ENCODE peak calls at places on chromosomes 4 and X, in seven cellular contexts. One of them, this sample, is unnamed.

GRCh38 chr4:35534946-35535345 is 709.4 kb downstream of the ARAP2 start:
- DNase-seq in ovary: no peak
- DNase-seq in SK-N-SH: no peak
- DNase-seq in tibial nerve: no peak
- DNase-seq in upper lobe of left lung: no peak
- DNase-seq in suprapubic skin: no peak
- DNase-seq in HepG2: no peak
- DNase-seq in this sample: no peak

GRCh38 chrX:24034485-24034884 is 7.5 kb upstream of the KLHL15 start:
- DNase-seq in ovary: no peak
- DNase-seq in SK-N-SH: no peak
- DNase-seq in tibial nerve: no peak
- DNase-seq in upper lobe of left lung: no peak
- DNase-seq in suprapubic skin: no peak
- DNase-seq in HepG2: no peak
- DNase-seq in this sample: no peak

GRCh38 chr4:26116057-26116456 is 202.0 kb downstream of the SMIM20 start:
- DNase-seq in ovary: no peak
- DNase-seq in SK-N-SH: no peak
- DNase-seq in tibial nerve: no peak
- DNase-seq in upper lobe of left lung: no peak
- DNase-seq in suprapubic skin: no peak
- DNase-seq in HepG2: no peak
- DNase-seq in this sample: no peak

GRCh38 chrX:54807524-54808108 is at the start of gene MAGED2:
- DNase-seq in ovary: peak; percentile 64
- DNase-seq in SK-N-SH: peak; percentile 62
- DNase-seq in tibial nerve: peak; percentile 13
- DNase-seq in upper lobe of left lung: no peak
- DNase-seq in suprapubic skin: no peak
- DNase-seq in HepG2: no peak
- DNase-seq in this sample: no peak

GRCh38 chrX:9562851-9563250 is 98.0 kb downstream of the TBL1X start:
- DNase-seq in ovary: no peak
- DNase-seq in SK-N-SH: no peak
- DNase-seq in tibial nerve: no peak
- DNase-seq in upper lobe of left lung: no peak
- DNase-seq in suprapubic skin: no peak
- DNase-seq in HepG2: peak; percentile 63
- DNase-seq in this sample: no peak

GRCh38 chrX:68180501-68181061 is 252.7 kb downstream of the OPHN1 start:
- DNase-seq in ovary: no peak
- DNase-seq in SK-N-SH: no peak
- DNase-seq in tibial nerve: no peak
- DNase-seq in upper lobe of left lung: no peak
- DNase-seq in suprapubic skin: no peak
- DNase-seq in HepG2: no peak
- DNase-seq in this sample: no peak

GRCh38 chr4:140635606-140636005 is 66.8 kb upstream of the UCP1 start:
- DNase-seq in ovary: no peak
- DNase-seq in SK-N-SH: no peak
- DNase-seq in tibial nerve: no peak
- DNase-seq in upper lobe of left lung: peak; percentile 55
- DNase-seq in suprapubic skin: no peak
- DNase-seq in HepG2: peak; percentile 77
- DNase-seq in this sample: no peak

GRCh38 chr4:103915224-103915869 is 195.6 kb upstream of the TACR3 start:
- DNase-seq in ovary: no peak
- DNase-seq in SK-N-SH: peak; percentile 6
- DNase-seq in tibial nerve: no peak
- DNase-seq in upper lobe of left lung: no peak
- DNase-seq in suprapubic skin: no peak
- DNase-seq in HepG2: peak; percentile 15
- DNase-seq in this sample: no peak

GRCh38 chr4:6891436-6892170 is 18.0 kb upstream of the TBC1D14 start:
- DNase-seq in ovary: no peak
- DNase-seq in SK-N-SH: no peak
- DNase-seq in tibial nerve: no peak
- DNase-seq in upper lobe of left lung: no peak
- DNase-seq in suprapubic skin: no peak
- DNase-seq in HepG2: no peak
- DNase-seq in this sample: no peak

GRCh38 chrX:1185556-1185955 is 26.9 kb downstream of the CRLF2 start:
- DNase-seq in ovary: no peak
- DNase-seq in SK-N-SH: no peak
- DNase-seq in tibial nerve: no peak
- DNase-seq in upper lobe of left lung: no peak
- DNase-seq in suprapubic skin: no peak
- DNase-seq in HepG2: no peak
- DNase-seq in this sample: peak; percentile 22

GRCh38 chr4:118994030-118994429 is 105.4 kb downstream of the SYNPO2 start:
- DNase-seq in ovary: peak; percentile 48
- DNase-seq in SK-N-SH: no peak
- DNase-seq in tibial nerve: no peak
- DNase-seq in upper lobe of left lung: no peak
- DNase-seq in suprapubic skin: no peak
- DNase-seq in HepG2: no peak
- DNase-seq in this sample: peak; percentile 90

GRCh38 chr4:102055805-102056204 is 265.3 kb downstream of the BANK1 start:
- DNase-seq in ovary: no peak
- DNase-seq in SK-N-SH: no peak
- DNase-seq in tibial nerve: no peak
- DNase-seq in upper lobe of left lung: no peak
- DNase-seq in suprapubic skin: no peak
- DNase-seq in HepG2: no peak
- DNase-seq in this sample: no peak

GRCh38 chr4:102061133-102061532 is 270.6 kb downstream of the BANK1 start:
- DNase-seq in ovary: no peak
- DNase-seq in SK-N-SH: no peak
- DNase-seq in tibial nerve: no peak
- DNase-seq in upper lobe of left lung: no peak
- DNase-seq in suprapubic skin: no peak
- DNase-seq in HepG2: no peak
- DNase-seq in this sample: no peak

GRCh38 chr4:102057122-102057521 is 266.6 kb downstream of the BANK1 start:
- DNase-seq in ovary: no peak
- DNase-seq in SK-N-SH: no peak
- DNase-seq in tibial nerve: no peak
- DNase-seq in upper lobe of left lung: no peak
- DNase-seq in suprapubic skin: no peak
- DNase-seq in HepG2: no peak
- DNase-seq in this sample: no peak
- TF ChIP-seq EP300 in ovary: no peak
- TF ChIP-seq EP300 in SK-N-SH: no peak
- TF ChIP-seq EP300 in tibial nerve: no peak
- TF ChIP-seq EP300 in upper lobe of left lung: no peak
- TF ChIP-seq EP300 in suprapubic skin: no peak
- TF ChIP-seq EP300 in HepG2: no peak
- TF ChIP-seq EP300 in this sample: no peak

GRCh38 chr4:185638548-185639301 is 103.4 kb upstream of the PDLIM3 start:
- DNase-seq in ovary: no peak
- DNase-seq in SK-N-SH: peak; percentile 71
- DNase-seq in tibial nerve: no peak
- DNase-seq in upper lobe of left lung: no peak
- DNase-seq in suprapubic skin: no peak
- DNase-seq in HepG2: no peak
- DNase-seq in this sample: no peak

GRCh38 chr4:185645403-185645802 is 110.1 kb upstream of the PDLIM3 start:
- DNase-seq in ovary: no peak
- DNase-seq in SK-N-SH: no peak
- DNase-seq in tibial nerve: no peak
- DNase-seq in upper lobe of left lung: no peak
- DNase-seq in suprapubic skin: no peak
- DNase-seq in HepG2: no peak
- DNase-seq in this sample: no peak

GRCh38 chr4:185640809-185641675 is 105.7 kb upstream of the PDLIM3 start:
- DNase-seq in ovary: no peak
- DNase-seq in SK-N-SH: peak; percentile 50
- DNase-seq in tibial nerve: no peak
- DNase-seq in upper lobe of left lung: no peak
- DNase-seq in suprapubic skin: no peak
- DNase-seq in HepG2: peak; percentile 76
- DNase-seq in this sample: no peak

GRCh38 chr4:185644408-185644807 is 109.1 kb upstream of the PDLIM3 start:
- DNase-seq in ovary: no peak
- DNase-seq in SK-N-SH: peak; percentile 58
- DNase-seq in tibial nerve: no peak
- DNase-seq in upper lobe of left lung: no peak
- DNase-seq in suprapubic skin: no peak
- DNase-seq in HepG2: no peak
- DNase-seq in this sample: no peak

GRCh38 chr4:185642907-185643306 is 107.6 kb upstream of the PDLIM3 start:
- DNase-seq in ovary: no peak
- DNase-seq in SK-N-SH: no peak
- DNase-seq in tibial nerve: no peak
- DNase-seq in upper lobe of left lung: no peak
- DNase-seq in suprapubic skin: no peak
- DNase-seq in HepG2: no peak
- DNase-seq in this sample: no peak
- TF ChIP-seq CTCF in ovary: no peak
- TF ChIP-seq CTCF in SK-N-SH: no peak
- TF ChIP-seq CTCF in tibial nerve: no peak
- TF ChIP-seq CTCF in upper lobe of left lung: no peak
- TF ChIP-seq CTCF in suprapubic skin: no peak
- TF ChIP-seq CTCF in HepG2: no peak
- TF ChIP-seq CTCF in this sample: no peak

GRCh38 chrX:107470198-107470597 is 20.7 kb downstream of the FRMPD3 start:
- DNase-seq in ovary: no peak
- DNase-seq in SK-N-SH: no peak
- DNase-seq in tibial nerve: no peak
- DNase-seq in upper lobe of left lung: no peak
- DNase-seq in suprapubic skin: no peak
- DNase-seq in HepG2: no peak
- DNase-seq in this sample: no peak
- H3K27me3 ChIP-seq in ovary: no peaks in the 10 kb centered on the region
- H3K27me3 ChIP-seq in SK-N-SH: peaks cover 21% of the 10 kb centered on the region
- H3K27me3 ChIP-seq in tibial nerve: no peaks in the 10 kb centered on the region
- H3K27me3 ChIP-seq in upper lobe of left lung: no peaks in the 10 kb centered on the region
- H3K27me3 ChIP-seq in suprapubic skin: no peaks in the 10 kb centered on the region
- H3K27me3 ChIP-seq in HepG2: no peaks in the 10 kb centered on the region
- H3K27me3 ChIP-seq in this sample: no peaks in the 10 kb centered on the region

GRCh38 chrX:136616987-136617685 is 30.8 kb upstream of the CD40LG start:
- DNase-seq in ovary: no peak
- DNase-seq in SK-N-SH: no peak
- DNase-seq in tibial nerve: no peak
- DNase-seq in upper lobe of left lung: no peak
- DNase-seq in suprapubic skin: no peak
- DNase-seq in HepG2: no peak
- DNase-seq in this sample: no peak
- TF ChIP-seq EP300 in ovary: no peak
- TF ChIP-seq EP300 in SK-N-SH: no peak
- TF ChIP-seq EP300 in tibial nerve: no peak
- TF ChIP-seq EP300 in upper lobe of left lung: no peak
- TF ChIP-seq EP300 in suprapubic skin: no peak
- TF ChIP-seq EP300 in HepG2: no peak
- TF ChIP-seq EP300 in this sample: no peak

DNA sequence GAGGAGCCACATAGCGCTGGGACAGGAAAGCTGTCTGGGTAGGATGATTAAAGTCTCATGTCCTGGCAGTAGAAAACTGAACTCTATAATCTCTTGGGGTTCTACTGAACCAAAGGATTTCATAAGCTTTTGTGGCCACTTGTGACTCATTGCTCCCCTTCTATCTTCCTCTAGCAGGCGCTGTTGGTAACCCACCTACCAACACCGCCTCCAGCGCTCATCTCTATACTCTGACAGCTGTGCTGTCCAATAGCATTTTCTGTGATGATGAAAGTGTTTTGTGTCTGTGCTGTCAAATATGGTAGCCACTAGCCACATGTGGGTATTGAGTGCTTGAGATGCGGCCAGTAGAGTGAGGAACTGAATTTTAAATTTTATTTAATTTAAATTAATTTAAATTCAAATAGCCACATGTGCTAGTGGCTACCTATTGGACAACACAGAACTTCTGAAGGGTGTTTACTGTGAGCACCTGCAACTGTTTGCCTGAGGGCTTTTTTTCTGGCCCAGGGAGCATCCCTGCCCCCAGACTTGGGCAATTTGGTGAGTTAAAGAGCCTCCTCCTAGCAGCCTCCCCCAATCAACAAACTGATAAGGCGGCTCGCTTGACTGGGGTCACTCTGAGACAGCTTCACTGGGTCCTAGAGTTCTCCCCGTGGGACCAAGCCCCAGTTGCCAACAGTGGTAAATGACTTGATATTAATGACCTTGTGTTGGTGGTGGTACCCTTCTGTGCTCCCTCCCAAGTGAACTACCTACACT is 169.2 kb upstream of the ATP6AP2 start:
- DNase-seq in ovary: no peak
- DNase-seq in SK-N-SH: no peak
- DNase-seq in tibial nerve: no peak
- DNase-seq in upper lobe of left lung: no peak
- DNase-seq in suprapubic skin: no peak
- DNase-seq in HepG2: peak; percentile 0
- DNase-seq in this sample: no peak
- TF ChIP-seq CTCF in ovary: no peak
- TF ChIP-seq CTCF in SK-N-SH: peak; percentile 22
- TF ChIP-seq CTCF in tibial nerve: no peak
- TF ChIP-seq CTCF in upper lobe of left lung: no peak
- TF ChIP-seq CTCF in suprapubic skin: no peak
- TF ChIP-seq CTCF in HepG2: no peak
- TF ChIP-seq CTCF in this sample: no peak

DNA sequence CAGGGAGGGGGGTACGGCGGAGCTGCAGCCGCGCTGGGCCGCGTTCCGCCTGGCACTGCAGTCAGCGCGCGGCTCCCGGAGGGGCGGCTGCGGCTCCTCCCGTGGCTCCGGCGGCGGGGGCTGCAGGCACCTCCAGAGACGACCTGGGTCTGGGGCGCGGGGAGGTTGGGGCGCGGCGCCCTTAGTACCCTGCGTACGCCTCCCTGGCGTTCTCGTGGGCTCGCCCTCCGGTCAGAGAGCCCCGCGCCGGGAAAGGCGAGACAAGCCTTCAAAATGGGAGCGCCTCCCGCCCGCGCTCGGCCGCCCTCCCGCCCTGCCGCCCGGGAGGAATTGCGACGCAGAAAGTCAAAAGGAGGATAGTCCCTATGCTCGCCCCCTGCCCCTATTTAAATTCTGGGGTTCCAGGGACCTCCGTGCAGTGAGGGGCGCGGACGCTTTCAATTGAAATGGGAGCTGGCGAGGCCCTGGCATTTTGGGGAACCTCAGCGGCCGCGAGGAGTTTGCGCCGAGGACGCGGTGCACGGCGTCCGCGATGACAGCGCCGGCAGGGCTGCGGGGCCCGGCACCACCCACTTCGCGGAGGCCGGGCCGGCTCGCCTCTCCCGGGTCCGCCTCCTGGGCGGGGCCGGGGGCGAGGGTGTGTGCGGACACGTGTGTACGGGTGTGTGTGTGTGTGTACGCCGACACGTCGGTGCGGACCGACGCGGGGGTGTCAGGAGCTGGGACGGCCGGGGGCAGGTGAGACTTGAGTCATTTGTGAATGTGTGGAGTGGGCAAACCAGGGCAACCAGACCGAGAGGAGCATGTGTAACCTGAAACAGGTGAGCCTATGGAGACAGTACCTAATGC is 544 bp downstream of the HERC3 start:
- DNase-seq in ovary: peak; percentile 72
- DNase-seq in SK-N-SH: peak; percentile 93
- DNase-seq in tibial nerve: peak; percentile 61
- DNase-seq in upper lobe of left lung: peak; percentile 89
- DNase-seq in suprapubic skin: peak; percentile 86
- DNase-seq in HepG2: peak; percentile 21
- DNase-seq in this sample: peak; percentile 85
- H3K27me3 ChIP-seq in ovary: no peaks in the 10 kb centered on the region
- H3K27me3 ChIP-seq in SK-N-SH: no peaks in the 10 kb centered on the region
- H3K27me3 ChIP-seq in tibial nerve: no peaks in the 10 kb centered on the region
- H3K27me3 ChIP-seq in upper lobe of left lung: no peaks in the 10 kb centered on the region
- H3K27me3 ChIP-seq in suprapubic skin: no peaks in the 10 kb centered on the region
- H3K27me3 ChIP-seq in HepG2: no peaks in the 10 kb centered on the region
- H3K27me3 ChIP-seq in this sample: no peaks in the 10 kb centered on the region